ENCODE peak calls at places on chromosomes 3 and 15, in seven cellular contexts. L, E, Q, M, K, S and C are unnamed samples.

GRCh38 chr15:99324082-99324620 is 72.9 kb downstream of the LRRC28 start:
- DNase-seq in L (peak; percentile 20), E (peak; percentile 45), Q (no peak), M (no peak), K (no peak), S (peak; percentile 20), C (no peak)

GRCh38 chr3:143226678-143227291 is 107.2 kb downstream of the CHST2 start:
- DNase-seq in L (no peak), E (no peak), Q (no peak), M (no peak), K (no peak), S (no peak), C (peak; percentile 50)

GRCh38 chr3:60839242-60839641 is 412.0 kb downstream of the FHIT start:
- DNase-seq in L (peak; percentile 31), E (peak; percentile 39), Q (no peak), M (peak; percentile 23), K (peak; percentile 34), S (no peak), C (no peak)

GRCh38 chr3:123750209-123750608 is 133.9 kb downstream of the MYLK start:
- DNase-seq in L (no peak), E (no peak), Q (no peak), M (no peak), K (no peak), S (no peak), C (no peak)

GRCh38 chr15:65666257-65666656 is 44.5 kb downstream of the SLC24A1 start:
- DNase-seq in L (no peak), E (peak; percentile 64), Q (no peak), M (no peak), K (no peak), S (peak; percentile 33), C (no peak)

GRCh38 chr15:70290708-70291107 is 193.0 kb upstream of the TLE3 start:
- DNase-seq in L (no peak), E (no peak), Q (no peak), M (no peak), K (no peak), S (no peak), C (no peak)

GRCh38 chr3:4394048-4394447 is 73.0 kb downstream of the SUMF1 start:
- DNase-seq in L (no peak), E (no peak), Q (no peak), M (no peak), K (no peak), S (no peak), C (no peak)

GRCh38 chr15:45050587-45050986 is 27.6 kb downstream of the SORD start:
- DNase-seq in L (no peak), E (no peak), Q (no peak), M (no peak), K (no peak), S (no peak), C (no peak)

GRCh38 chr15:56460046-56460445 is 4.9 kb downstream of the MNS1 start:
- DNase-seq in L (no peak), E (no peak), Q (no peak), M (no peak), K (no peak), S (no peak), C (no peak)

GRCh38 chr3:132347095-132347494 is 29.9 kb downstream of the ACP3 start:
- DNase-seq in L (no peak), E (no peak), Q (no peak), M (no peak), K (no peak), S (no peak), C (no peak)

GRCh38 chr15:59539799-59540198 is 71.8 kb upstream of the GCNT3 start:
- DNase-seq in L (no peak), E (no peak), Q (no peak), M (no peak), K (no peak), S (no peak), C (no peak)

GRCh38 chr3:46495901-46496456 is 1.8 kb upstream of the RTP3 start:
- DNase-seq in L (no peak), E (no peak), Q (no peak), M (no peak), K (no peak), S (peak; percentile 72), C (no peak)

GRCh38 chr15:34799149-34799824 is 3.9 kb upstream of the ACTC1 start:
- DNase-seq in L (no peak), E (no peak), Q (no peak), M (no peak), K (peak; percentile 87), S (no peak), C (peak; percentile 39)

GRCh38 chr3:182241777-182242556 is 530.2 kb downstream of the SOX2 start:
- DNase-seq in L (no peak), E (no peak), Q (no peak), M (no peak), K (peak; percentile 20), S (no peak), C (peak; percentile 38)

GRCh38 chr3:152300029-152300764 is 31.5 kb downstream of the MBNL1 start:
- DNase-seq in L (no peak), E (peak; percentile 16), Q (no peak), M (no peak), K (peak; percentile 36), S (no peak), C (no peak)

GRCh38 chr3:88231632-88232031 is 81.9 kb downstream of the C3orf38 start:
- DNase-seq in L (no peak), E (no peak), Q (no peak), M (no peak), K (no peak), S (no peak), C (no peak)

GRCh38 chr3:164095279-164095678 is 983.0 kb downstream of the SI start:
- DNase-seq in L (no peak), E (no peak), Q (no peak), M (no peak), K (peak; percentile 1), S (no peak), C (no peak)

GRCh38 chr3:142802891-142803290 is 79.1 kb downstream of the TRPC1 start:
- DNase-seq in L (no peak), E (no peak), Q (no peak), M (no peak), K (no peak), S (no peak), C (no peak)

GRCh38 chr3:29644956-29645661 is 364.2 kb downstream of the RBMS3 start:
- DNase-seq in L (no peak), E (peak; percentile 92), Q (no peak), M (no peak), K (no peak), S (no peak), C (no peak)

GRCh38 chr15:45116482-45117326 is 2.6 kb downstream of the DUOXA2 start:
- DNase-seq in L (no peak), E (no peak), Q (no peak), M (no peak), K (no peak), S (no peak), C (no peak)

GRCh38 chr3:111592143-111592542 is 3.0 kb downstream of the ZBED2 start:
- DNase-seq in L (no peak), E (no peak), Q (no peak), M (no peak), K (no peak), S (no peak), C (no peak)

GRCh38 chr15:55993804-55994539 is 560 bp upstream of the NEDD4 start:
- DNase-seq in L (peak; percentile 23), E (peak; percentile 41), Q (no peak), M (no peak), K (peak; percentile 68), S (peak; percentile 33), C (no peak)

GRCh38 chr15:51160484-51160883 is 65.8 kb upstream of the TNFAIP8L3 start:
- DNase-seq in L (no peak), E (peak; percentile 46), Q (no peak), M (peak; percentile 39), K (no peak), S (no peak), C (no peak)

GRCh38 chr3:48469046-48469915 is 22.7 kb downstream of the ATRIP start:
- DNase-seq in L (no peak), E (no peak), Q (no peak), M (no peak), K (no peak), S (no peak), C (peak; percentile 38)